ENCODE peak calls at places on chromosomes 6 and 20, in four cellular contexts. One of them, this sample, is unnamed.

GRCh38 chr6:16949696-16950095 is 152.2 kb upstream of the STMND1 start:
- DNase-seq in BJ: peak
- DNase-seq in tibial nerve: no peak
- DNase-seq in upper lobe of right lung: no peak
- DNase-seq in this sample: no peak

GRCh38 chr6:132907915-132908314 is 93.5 kb downstream of the RPS12 start:
- DNase-seq in upper lobe of right lung: no peak
- DNase-seq in BJ: no peak
- DNase-seq in tibial nerve: no peak
- DNase-seq in this sample: no peak

GRCh38 chr20:60990647-60991046 is 261.4 kb upstream of the CDH4 start:
- DNase-seq in BJ: no peak
- DNase-seq in upper lobe of right lung: no peak
- DNase-seq in tibial nerve: no peak
- DNase-seq in this sample: no peak

GRCh38 chr20:45308078-45308778 is at the start of gene MATN4:
- DNase-seq in tibial nerve: no peak
- DNase-seq in BJ: no peak
- DNase-seq in upper lobe of right lung: peak
- DNase-seq in this sample: no peak

GRCh38 chr6:30814137-30815084 is 69.9 kb upstream of the DDR1 start:
- DNase-seq in BJ: no peak
- DNase-seq in tibial nerve: no peak
- DNase-seq in upper lobe of right lung: no peak
- DNase-seq in this sample: peak

GRCh38 chr6:70790483-70790882 is 122.8 kb downstream of the SMAP1 start:
- DNase-seq in tibial nerve: no peak
- DNase-seq in upper lobe of right lung: no peak
- DNase-seq in BJ: peak
- DNase-seq in this sample: no peak

GRCh38 chr6:113936093-113936934 is 34.6 kb downstream of the HDAC2 start:
- DNase-seq in upper lobe of right lung: no peak
- DNase-seq in BJ: peak
- DNase-seq in tibial nerve: no peak
- DNase-seq in this sample: no peak

GRCh38 chr6:135871878-135872277 is 20.4 kb downstream of the PDE7B start:
- DNase-seq in upper lobe of right lung: no peak
- DNase-seq in tibial nerve: no peak
- DNase-seq in BJ: peak
- DNase-seq in this sample: no peak

GRCh38 chr20:23700931-23701330 is 12.1 kb upstream of the CST4 start:
- DNase-seq in BJ: no peak
- DNase-seq in tibial nerve: no peak
- DNase-seq in upper lobe of right lung: no peak
- DNase-seq in this sample: no peak

GRCh38 chr6:7697820-7698623 is 27.9 kb upstream of the BMP6 start:
- DNase-seq in tibial nerve: no peak
- DNase-seq in BJ: peak
- DNase-seq in upper lobe of right lung: no peak
- DNase-seq in this sample: no peak

GRCh38 chr6:75207211-75207984 is 1.5 kb upstream of the COL12A1 start:
- DNase-seq in BJ: no peak
- DNase-seq in upper lobe of right lung: no peak
- DNase-seq in tibial nerve: no peak
- DNase-seq in this sample: no peak
- H3K4me3 ChIP-seq in BJ: no peak
- H3K4me3 ChIP-seq in upper lobe of right lung: no peak
- H3K4me3 ChIP-seq in tibial nerve: peak
- H3K4me3 ChIP-seq in this sample: peak

GRCh38 chr6:1390805-1391511 is 1.6 kb downstream of the FOXF2 start:
- DNase-seq in BJ: no peak
- DNase-seq in tibial nerve: no peak
- DNase-seq in upper lobe of right lung: no peak
- DNase-seq in this sample: peak
- H3K4me3 ChIP-seq in BJ: peak
- H3K4me3 ChIP-seq in tibial nerve: peak
- H3K4me3 ChIP-seq in upper lobe of right lung: peak
- H3K4me3 ChIP-seq in this sample: peak

DNA sequence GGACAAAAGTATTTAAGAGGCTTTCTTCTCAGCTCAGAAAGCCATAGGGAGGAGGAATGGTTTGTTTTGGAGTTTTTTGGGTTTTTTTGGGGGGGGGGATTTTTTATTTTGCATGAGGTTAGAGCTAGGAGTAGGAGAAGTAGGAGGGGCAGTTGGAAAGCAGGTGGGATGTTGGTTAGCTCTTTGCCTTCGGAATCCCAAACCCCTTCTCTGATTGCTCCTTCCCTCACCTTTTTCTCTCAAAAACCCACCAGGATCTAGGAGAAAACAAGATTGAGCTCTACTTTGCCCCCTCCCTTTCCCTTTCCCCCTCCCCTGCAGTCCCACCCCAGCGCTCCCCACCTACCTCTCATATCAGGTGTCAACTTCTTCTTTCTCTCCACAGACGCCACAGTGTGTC is 12.2 kb downstream of the MAFB start:
- DNase-seq in upper lobe of right lung: no peak
- DNase-seq in tibial nerve: no peak
- DNase-seq in BJ: no peak
- DNase-seq in this sample: no peak
- H3K4me3 ChIP-seq in upper lobe of right lung: peak
- H3K4me3 ChIP-seq in tibial nerve: no peak
- H3K4me3 ChIP-seq in BJ: no peak
- H3K4me3 ChIP-seq in this sample: no peak

DNA sequence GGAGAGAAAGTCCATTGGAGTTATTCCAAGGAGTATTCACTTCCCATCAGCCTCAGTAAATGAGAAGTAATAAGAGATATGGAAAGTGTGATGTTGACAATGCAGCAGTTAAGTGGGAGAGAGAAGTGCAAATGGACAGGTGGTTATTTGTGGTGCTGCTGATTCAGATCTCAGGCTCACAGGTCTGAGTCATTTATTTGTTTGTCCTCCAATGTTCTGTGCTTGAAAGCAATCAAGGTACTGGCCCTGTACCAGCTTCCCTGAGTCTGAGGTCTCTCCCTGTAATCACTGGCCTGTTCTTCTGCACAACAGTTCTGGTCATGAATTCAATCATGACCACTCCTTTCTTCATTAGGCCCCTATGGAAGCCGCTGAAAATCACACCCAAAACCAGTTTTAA is 827.7 kb downstream of the MAFB start:
- DNase-seq in tibial nerve: no peak
- DNase-seq in BJ: no peak
- DNase-seq in upper lobe of right lung: no peak
- DNase-seq in this sample: no peak
- H3K4me3 ChIP-seq in tibial nerve: no peak
- H3K4me3 ChIP-seq in BJ: no peak
- H3K4me3 ChIP-seq in upper lobe of right lung: no peak
- H3K4me3 ChIP-seq in this sample: no peak

This sample was measured in ascending aorta.